ENCODE peak calls at places on chromosomes 4 and X, in seven cellular contexts. One of them, this sample, is unnamed.
A peak's percentile ranks its signal among the peaks of the same experiment; 100 is the strongest.

GRCh38 chr4:147741190-147741788 is 9.4 kb downstream of the ARHGAP10 start:
- DNase-seq in naive thymus-derived CD4-positive, alpha-beta T cell: no peak
- DNase-seq in HAP-1: peak; percentile 93
- DNase-seq in GM04503: no peak
- DNase-seq in hypothalamus: no peak
- DNase-seq in amniotic stem cell: no peak
- DNase-seq in NCI-H2029: no peak
- DNase-seq in this sample: no peak

GRCh38 chrX:81957900-81958545 is 756.1 kb downstream of the SH3BGRL start:
- DNase-seq in amniotic stem cell: no peak
- DNase-seq in naive thymus-derived CD4-positive, alpha-beta T cell: no peak
- DNase-seq in HAP-1: peak; percentile 84
- DNase-seq in NCI-H2029: no peak
- DNase-seq in GM04503: no peak
- DNase-seq in hypothalamus: no peak
- DNase-seq in this sample: no peak

GRCh38 chr4:110550260-110550659 is 72.6 kb downstream of the PITX2 start:
- DNase-seq in GM04503: no peak
- DNase-seq in hypothalamus: no peak
- DNase-seq in HAP-1: no peak
- DNase-seq in NCI-H2029: no peak
- DNase-seq in naive thymus-derived CD4-positive, alpha-beta T cell: no peak
- DNase-seq in amniotic stem cell: no peak
- DNase-seq in this sample: no peak

GRCh38 chr4:24330198-24330972 is 254.0 kb downstream of the DHX15 start:
- DNase-seq in hypothalamus: no peak
- DNase-seq in amniotic stem cell: no peak
- DNase-seq in NCI-H2029: no peak
- DNase-seq in HAP-1: no peak
- DNase-seq in naive thymus-derived CD4-positive, alpha-beta T cell: no peak
- DNase-seq in GM04503: no peak
- DNase-seq in this sample: no peak

GRCh38 chr4:186192068-186192751 is 843 bp downstream of the CYP4V2 start:
- DNase-seq in hypothalamus: peak; percentile 81
- DNase-seq in GM04503: no peak
- DNase-seq in naive thymus-derived CD4-positive, alpha-beta T cell: no peak
- DNase-seq in amniotic stem cell: peak; percentile 4
- DNase-seq in NCI-H2029: no peak
- DNase-seq in HAP-1: peak; percentile 13
- DNase-seq in this sample: peak; percentile 35

GRCh38 chr4:31461425-31461824 is 741.3 kb downstream of the PCDH7 start:
- DNase-seq in HAP-1: no peak
- DNase-seq in GM04503: no peak
- DNase-seq in hypothalamus: no peak
- DNase-seq in NCI-H2029: no peak
- DNase-seq in naive thymus-derived CD4-positive, alpha-beta T cell: no peak
- DNase-seq in amniotic stem cell: peak; percentile 21
- DNase-seq in this sample: no peak

GRCh38 chr4:166067915-166068314 is 194.9 kb downstream of the TLL1 start:
- DNase-seq in amniotic stem cell: no peak
- DNase-seq in NCI-H2029: no peak
- DNase-seq in GM04503: no peak
- DNase-seq in hypothalamus: no peak
- DNase-seq in HAP-1: no peak
- DNase-seq in naive thymus-derived CD4-positive, alpha-beta T cell: no peak
- DNase-seq in this sample: no peak

GRCh38 chr4:174826660-174827059 is 2.4 kb downstream of the GLRA3 start:
- DNase-seq in GM04503: no peak
- DNase-seq in naive thymus-derived CD4-positive, alpha-beta T cell: no peak
- DNase-seq in NCI-H2029: no peak
- DNase-seq in hypothalamus: no peak
- DNase-seq in amniotic stem cell: no peak
- DNase-seq in HAP-1: no peak
- DNase-seq in this sample: no peak

GRCh38 chrX:68416592-68416991 is 16.7 kb downstream of the OPHN1 start:
- DNase-seq in HAP-1: no peak
- DNase-seq in amniotic stem cell: no peak
- DNase-seq in hypothalamus: no peak
- DNase-seq in GM04503: no peak
- DNase-seq in NCI-H2029: no peak
- DNase-seq in naive thymus-derived CD4-positive, alpha-beta T cell: no peak
- DNase-seq in this sample: no peak